ENCODE peak calls at places on chromosomes 2 and 18, in five cellular contexts. One of them, this sample, is unnamed.
A peak's percentile ranks its signal among the peaks of the same experiment; 100 is the strongest.

GRCh38 chr2:174325932-174326879 is 8.5 kb upstream of the SP9 start:
- DNase-seq in naive B cell: no peak
- DNase-seq in IMR-90: peak; percentile 28
- DNase-seq in LoVo: no peak
- DNase-seq in EL: peak; percentile 40
- DNase-seq in this sample: peak; percentile 62

GRCh38 chr18:32802606-32803451 is 30.0 kb upstream of the KLHL14 start:
- DNase-seq in naive B cell: no peak
- DNase-seq in IMR-90: no peak
- DNase-seq in LoVo: no peak
- DNase-seq in EL: no peak
- DNase-seq in this sample: peak; percentile 0

GRCh38 chr2:28818053-28818452 is 7.4 kb downstream of the SPDYA start:
- DNase-seq in naive B cell: no peak
- DNase-seq in IMR-90: no peak
- DNase-seq in LoVo: no peak
- DNase-seq in EL: no peak
- DNase-seq in this sample: no peak

GRCh38 chr2:65278450-65279030 is 50.9 kb downstream of the ACTR2 start:
- DNase-seq in naive B cell: no peak
- DNase-seq in IMR-90: peak; percentile 49
- DNase-seq in LoVo: no peak
- DNase-seq in EL: peak; percentile 32
- DNase-seq in this sample: peak; percentile 54

GRCh38 chr2:59322005-59322404 is 1080.9 kb upstream of the FANCL start:
- DNase-seq in naive B cell: no peak
- DNase-seq in IMR-90: no peak
- DNase-seq in LoVo: no peak
- DNase-seq in EL: no peak
- DNase-seq in this sample: no peak

GRCh38 chr2:7886665-7887064 is 795.2 kb upstream of the ID2 start:
- DNase-seq in naive B cell: no peak
- DNase-seq in IMR-90: peak; percentile 2
- DNase-seq in LoVo: no peak
- DNase-seq in EL: peak; percentile 3
- DNase-seq in this sample: no peak

GRCh38 chr2:105888625-105889024 is 143.9 kb downstream of the NCK2 start:
- DNase-seq in naive B cell: no peak
- DNase-seq in IMR-90: no peak
- DNase-seq in LoVo: peak; percentile 37
- DNase-seq in EL: peak; percentile 10
- DNase-seq in this sample: peak; percentile 35

GRCh38 chr2:101047774-101048173 is 45.7 kb downstream of the RPL31 start:
- DNase-seq in naive B cell: no peak
- DNase-seq in IMR-90: no peak
- DNase-seq in LoVo: no peak
- DNase-seq in EL: no peak
- DNase-seq in this sample: no peak

GRCh38 chr2:99811544-99811943 is 321.7 kb upstream of the REV1 start:
- DNase-seq in naive B cell: no peak
- DNase-seq in IMR-90: peak; percentile 79
- DNase-seq in LoVo: no peak
- DNase-seq in EL: peak; percentile 93
- DNase-seq in this sample: peak; percentile 38

GRCh38 chr2:241940329-241940728 is 70.8 kb downstream of the RTP5 start:
- DNase-seq in naive B cell: no peak
- DNase-seq in IMR-90: no peak
- DNase-seq in LoVo: no peak
- DNase-seq in EL: no peak
- DNase-seq in this sample: peak; percentile 16

GRCh38 chr18:36440614-36441013 is 143.1 kb downstream of the FHOD3 start:
- DNase-seq in naive B cell: no peak
- DNase-seq in IMR-90: peak; percentile 52
- DNase-seq in LoVo: no peak
- DNase-seq in EL: peak; percentile 85
- DNase-seq in this sample: peak; percentile 43

GRCh38 chr2:175323162-175323561 is 141.7 kb upstream of the ATP5MC3 start:
- DNase-seq in naive B cell: no peak
- DNase-seq in IMR-90: no peak
- DNase-seq in LoVo: no peak
- DNase-seq in EL: no peak
- DNase-seq in this sample: no peak

This sample was measured in iris pigment epithelial cell.